ENCODE peak calls at places on chromosomes 16 and 17, in nine cellular contexts. U, V, M, S, C, K, R, A and D are unnamed samples.

GRCh38 chr16:66150691-66151090 is 215.8 kb upstream of the CDH5 start:
- DNase-seq in C (no peak), U (no peak), M (no peak), A (no peak), V (no peak), R (peak), S (no peak), K (no peak), D (no peak)

GRCh38 chr16:46884513-46885293 is 541 bp downstream of the GPT2 start:
- DNase-seq in K (peak), U (no peak), A (peak), R (peak), V (peak), M (no peak), S (no peak), C (no peak), D (no peak)

GRCh38 chr16:58418601-58419000 is 26.3 kb downstream of the GINS3 start:
- DNase-seq in R (peak), K (no peak), M (no peak), V (no peak), S (peak), U (no peak), A (peak), C (no peak), D (no peak)

GRCh38 chr16:90046971-90047713 is 27.9 kb upstream of the DBNDD1 start:
- DNase-seq in M (no peak), S (peak), R (no peak), V (no peak), K (peak), U (peak), A (peak), C (no peak), D (peak)

GRCh38 chr17:62188713-62189112 is 123.6 kb upstream of the MED13 start:
- DNase-seq in A (no peak), C (no peak), M (no peak), U (peak), V (no peak), S (no peak), R (peak), K (peak), D (no peak)

GRCh38 chr17:61837175-61838051 is 25.9 kb downstream of the BRIP1 start:
- DNase-seq in M (peak), K (peak), C (no peak), R (peak), A (peak), U (peak), V (peak), S (peak), D (no peak)

GRCh38 chr16:29232811-29233704 is 173.5 kb downstream of the NPIPB11 start:
- DNase-seq in M (no peak), S (no peak), C (no peak), R (no peak), K (no peak), A (no peak), V (no peak), U (no peak), D (no peak)

GRCh38 chr17:80765241-80766022 is 220.8 kb downstream of the RPTOR start:
- DNase-seq in S (no peak), C (no peak), V (no peak), U (no peak), A (no peak), K (no peak), R (no peak), M (no peak), D (no peak)

GRCh38 chr17:7317161-7317803 is 2.1 kb upstream of the GPS2 start:
- DNase-seq in V (no peak), K (no peak), R (no peak), U (no peak), C (no peak), S (no peak), A (no peak), M (no peak), D (no peak)

GRCh38 chr17:8935194-8935593 is 30.3 kb downstream of the PIK3R5 start:
- DNase-seq in V (no peak), C (no peak), M (no peak), S (no peak), R (peak), K (no peak), U (peak), A (no peak), D (no peak)

GRCh38 chr16:74991593-74992403 is 6.9 kb upstream of the WDR59 start:
- DNase-seq in C (no peak), M (no peak), V (no peak), R (no peak), U (no peak), K (peak), A (no peak), S (no peak), D (no peak)

GRCh38 chr16:30769379-30770089 is 7.4 kb downstream of the RNF40 start:
- DNase-seq in K (no peak), C (no peak), A (no peak), U (no peak), R (no peak), M (no peak), V (no peak), S (no peak), D (no peak)

GRCh38 chr16:84153660-84154214 is 8.6 kb downstream of the DNAAF1 start:
- DNase-seq in U (no peak), A (peak), C (no peak), M (no peak), S (no peak), R (peak), V (no peak), K (no peak), D (no peak)

GRCh38 chr16:73047221-73047535 is 750 bp downstream of the ZFHX3 start:
- DNase-seq in S (no peak), K (no peak), M (no peak), U (no peak), V (no peak), A (peak), R (no peak), C (no peak), D (no peak)

GRCh38 chr17:55267777-55268648 is 3.3 kb downstream of the HLF start:
- DNase-seq in R (no peak), C (no peak), M (no peak), K (no peak), V (no peak), S (no peak), A (no peak), U (no peak), D (no peak)

GRCh38 chr17:45809484-45809883 is 25.4 kb downstream of the CRHR1 start:
- DNase-seq in S (no peak), C (no peak), R (no peak), K (no peak), M (no peak), A (no peak), V (no peak), U (no peak), D (no peak)

GRCh38 chr17:55301521-55302406 is 37.0 kb downstream of the HLF start:
- DNase-seq in A (peak), M (no peak), C (no peak), U (no peak), K (no peak), V (peak), S (no peak), R (no peak), D (no peak)

GRCh38 chr17:61253293-61253801 is 146.3 kb upstream of the TBX2 start:
- DNase-seq in M (no peak), V (no peak), R (no peak), U (no peak), S (peak), C (no peak), A (peak), K (peak), D (no peak)

GRCh38 chr16:24988593-24989338 is 26.4 kb downstream of the ARHGAP17 start:
- DNase-seq in U (peak), S (no peak), C (no peak), R (peak), A (peak), K (peak), M (no peak), V (no peak), D (no peak)

GRCh38 chr16:68230176-68230571 is 5.8 kb downstream of the ESRP2 start:
- DNase-seq in A (no peak), K (no peak), C (no peak), U (no peak), V (no peak), M (no peak), R (no peak), S (no peak), D (no peak)

GRCh38 chr17:79721993-79722671 is 8.6 kb upstream of the ENPP7 start:
- DNase-seq in M (peak), U (peak), R (no peak), C (no peak), A (no peak), S (no peak), V (no peak), K (no peak), D (no peak)